ENCODE peak calls at places on chromosomes 16 and 17, in five cellular contexts. N is H1, P is HepG2, W is GM12878, Q is NT2/D1. G is an unnamed sample.

GRCh38 chr17:76935331-76935730 is 67.1 kb downstream of the MGAT5B start:
- DNase-seq in Q (no peak), W (no peak), P (no peak), N (no peak), G (no peak)

GRCh38 chr16:55116165-55116894 is 185.7 kb downstream of the IRX5 start:
- DNase-seq in Q (no peak), N (no peak), P (no peak), W (no peak), G (no peak)

GRCh38 chr17:14014647-14015046 is 54.7 kb upstream of the COX10 start:
- DNase-seq in P (no peak), W (no peak), N (no peak), Q (no peak), G (no peak)

GRCh38 chr17:410674-411401 is 58.2 kb upstream of the RPH3AL start:
- DNase-seq in Q (no peak), N (peak), P (no peak), W (no peak), G (no peak)

GRCh38 chr17:7857724-7858486 is at the start of gene CYB5D1:
- DNase-seq in P (peak), Q (no peak), N (peak), W (no peak), G (peak)

GRCh38 chr16:8855051-8855786 is 13.6 kb downstream of the CARHSP1 start:
- DNase-seq in W (no peak), P (no peak), Q (no peak), N (peak), G (no peak)

GRCh38 chr17:50556803-50557202 is 3.7 kb upstream of the CACNA1G start:
- DNase-seq in N (no peak), W (no peak), Q (no peak), P (no peak), G (no peak)

GRCh38 chr17:45641541-45641940 is 142.6 kb upstream of the CRHR1 start:
- DNase-seq in P (no peak), Q (no peak), W (no peak), N (no peak), G (no peak)

GRCh38 chr16:10871157-10871991 is 5.6 kb upstream of the CIITA start:
- DNase-seq in Q (no peak), N (no peak), P (peak), W (peak), G (no peak)

GRCh38 chr16:27430512-27430911 is 28.5 kb downstream of the IL21R start:
- DNase-seq in W (no peak), Q (no peak), P (no peak), N (peak), G (no peak)

GRCh38 chr17:15444805-15445204 is 22.6 kb downstream of the CDRT4 start:
- DNase-seq in N (no peak), Q (peak), W (no peak), P (no peak), G (peak)

GRCh38 chr17:61454932-61455753 is 2.9 kb downstream of the TBX4 start:
- DNase-seq in N (peak), W (no peak), P (peak), Q (no peak), G (no peak)

GRCh38 chr17:73194514-73195222 is 1.8 kb downstream of the COG1 start:
- DNase-seq in P (no peak), W (no peak), Q (no peak), N (no peak), G (no peak)

GRCh38 chr17:15967706-15968399 is 22.9 kb downstream of the ADORA2B start:
- DNase-seq in N (no peak), P (peak), W (no peak), Q (no peak), G (no peak)

GRCh38 chr16:49795513-49795912 is 60.4 kb downstream of the ZNF423 start:
- DNase-seq in P (no peak), N (no peak), Q (no peak), W (no peak), G (no peak)

GRCh38 chr17:46883871-46884270 is 32.5 kb downstream of the WNT9B start:
- DNase-seq in P (no peak), W (no peak), N (no peak), Q (no peak), G (no peak)

GRCh38 chr17:28193241-28193640 is 125.8 kb upstream of the TMEM97 start:
- DNase-seq in W (no peak), Q (no peak), P (no peak), N (no peak), G (no peak)

GRCh38 chr17:4304417-4305027 is 40.7 kb upstream of the ANKFY1 start:
- DNase-seq in W (no peak), P (peak), Q (no peak), N (no peak), G (peak)

GRCh38 chr17:64698725-64699124 is 36.6 kb upstream of the SMURF2 start:
- DNase-seq in W (no peak), N (no peak), Q (no peak), P (no peak), G (no peak)

GRCh38 chr16:86669937-86670772 is 91.8 kb downstream of the FOXL1 start:
- DNase-seq in P (no peak), N (no peak), W (no peak), Q (no peak), G (no peak)

GRCh38 chr16:85054948-85055502 is 27.4 kb downstream of the KIAA0513 start:
- DNase-seq in W (no peak), Q (no peak), N (no peak), P (no peak), G (no peak)

DNA sequence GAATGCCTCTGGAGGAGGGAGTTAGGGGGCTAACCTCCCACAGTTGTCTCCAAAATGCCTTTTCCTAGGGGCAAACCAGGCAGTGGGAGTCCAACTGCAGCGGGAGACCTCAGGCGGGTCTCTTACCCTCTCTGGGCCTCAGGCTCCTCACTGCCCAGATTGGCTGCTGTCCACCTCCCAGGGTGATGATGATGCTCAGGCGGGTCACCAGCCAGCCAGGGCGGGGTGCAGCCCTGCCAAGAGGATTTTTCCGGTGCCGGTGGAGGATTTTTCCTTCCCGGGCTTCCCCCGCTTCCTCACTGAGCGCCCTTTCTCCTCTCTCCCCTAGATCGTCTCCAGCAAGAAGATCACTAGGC is 22.7 kb downstream of the CPNE2 start:
- DNase-seq in Q (no peak), N (no peak), P (no peak), W (no peak), G (no peak)
- TF ChIP-seq SUZ12 in Q (no peak), N (no peak), P (no peak), W (no peak), G (no peak)

GRCh38 chr17:68868708-68869107 is 86.5 kb downstream of the ABCA8 start:
- DNase-seq in N (no peak), P (no peak), W (no peak), Q (no peak), G (no peak)
- TF ChIP-seq SUZ12 in N (no peak), P (no peak), W (no peak), Q (no peak), G (no peak)

GRCh38 chr17:17050346-17051345 is 8.4 kb downstream of the MPRIP start:
- DNase-seq in N (no peak), P (no peak), Q (no peak), W (no peak), G (no peak)
- TF ChIP-seq SUZ12 in N (no peak), P (no peak), Q (no peak), W (no peak), G (no peak)

GRCh38 chr16:1859650-1860049 is 12.3 kb downstream of the MEIOB start:
- DNase-seq in N (no peak), Q (no peak), W (no peak), P (no peak), G (no peak)
- TF ChIP-seq SUZ12 in N (no peak), Q (no peak), W (no peak), P (no peak), G (no peak)

DNA sequence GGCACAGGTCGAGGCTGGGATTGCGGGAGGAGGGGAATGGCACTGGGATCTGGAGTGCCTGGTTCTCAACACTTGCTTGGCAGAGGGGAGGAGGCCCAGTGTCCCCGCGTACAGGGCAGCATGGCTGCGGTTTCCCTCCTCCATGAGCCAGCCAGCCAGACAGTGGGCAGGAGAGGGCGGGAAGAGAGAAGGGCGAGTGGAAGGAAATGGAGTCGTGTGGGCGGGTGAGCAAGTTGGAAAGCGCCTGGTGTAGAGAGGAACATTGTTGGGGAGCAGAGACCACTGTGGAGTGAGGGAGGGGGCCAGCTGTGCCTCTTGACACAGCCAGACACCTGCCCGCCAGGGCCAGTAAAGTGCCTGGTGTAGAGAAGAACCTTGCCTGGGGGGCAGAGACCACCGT is 130.5 kb downstream of the OR1D5 start:
- DNase-seq in P (no peak), Q (no peak), W (no peak), N (no peak), G (no peak)
- TF ChIP-seq SUZ12 in P (no peak), Q (no peak), W (no peak), N (no peak), G (no peak)

DNA sequence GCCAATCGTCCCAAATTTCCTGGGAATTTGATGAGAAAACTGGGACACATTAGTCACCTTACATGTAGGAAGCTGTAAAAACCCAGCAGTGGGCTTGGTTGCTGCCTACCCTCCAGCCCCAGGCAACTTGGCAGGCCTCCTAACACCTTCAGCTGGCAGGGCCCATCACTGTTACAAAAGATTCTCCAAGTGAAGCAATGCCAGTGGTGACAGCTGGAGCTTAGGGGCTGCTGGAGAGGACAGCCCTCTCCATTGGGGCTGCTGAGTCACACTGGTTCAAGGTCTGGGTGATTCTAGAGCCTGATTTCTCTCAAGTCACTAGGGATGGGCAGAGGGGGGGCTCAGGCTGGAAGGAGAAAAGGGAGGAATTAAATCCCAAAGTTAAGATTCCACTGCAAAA is 180.6 kb downstream of the COPRS start:
- DNase-seq in Q (no peak), N (no peak), W (no peak), P (no peak), G (no peak)
- TF ChIP-seq SUZ12 in Q (no peak), N (no peak), W (no peak), P (no peak), G (no peak)

GRCh38 chr16:67649494-67649931 is 4.6 kb downstream of the CARMIL2 start:
- DNase-seq in Q (no peak), N (peak), P (no peak), W (no peak), G (no peak)

GRCh38 chr16:67650023-67650422 is 5.1 kb downstream of the CARMIL2 start:
- DNase-seq in P (no peak), Q (no peak), W (no peak), N (no peak), G (no peak)

GRCh38 chr16:67651847-67652246 is 6.9 kb downstream of the CARMIL2 start:
- DNase-seq in Q (no peak), N (no peak), W (no peak), P (no peak), G (no peak)

GRCh38 chr16:67652578-67653130 is 7.4 kb downstream of the ACD start:
- DNase-seq in W (no peak), P (no peak), Q (no peak), N (peak), G (peak)

DNA sequence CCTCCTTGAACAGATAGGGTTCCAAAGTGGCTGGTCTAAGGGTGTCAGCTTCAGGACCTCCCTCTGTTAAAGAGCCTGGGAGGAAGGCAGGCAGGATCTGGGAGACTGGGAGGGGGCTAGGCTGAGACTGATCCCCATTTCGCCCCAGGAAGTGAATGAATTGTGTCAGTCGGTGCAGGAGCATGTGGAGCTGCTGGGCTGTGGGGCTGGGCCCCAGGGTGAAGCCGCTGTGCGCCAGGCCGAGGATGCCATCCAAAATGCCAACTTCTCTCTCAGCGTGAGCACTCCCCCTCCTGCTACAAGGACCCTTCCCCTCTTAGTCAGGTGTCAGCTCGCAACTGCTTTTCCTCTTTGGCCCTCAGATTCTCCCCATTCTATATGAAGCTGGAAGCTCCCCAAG is 6.1 kb downstream of the CARMIL2 start:
- DNase-seq in W (no peak), N (no peak), Q (no peak), P (no peak), G (no peak)
- TF ChIP-seq SUZ12 in W (no peak), N (no peak), Q (no peak), P (no peak), G (no peak)

GRCh38 chr16:7004266-7004665 is 328.4 kb upstream of the RBFOX1 start:
- DNase-seq in Q (no peak), W (no peak), P (no peak), N (no peak), G (no peak)
- TF ChIP-seq SUZ12 in Q (no peak), W (no peak), P (no peak), N (no peak), G (no peak)

GRCh38 chr17:9016941-9017552 is 4.3 kb upstream of the NTN1 start:
- DNase-seq in P (no peak), W (no peak), Q (no peak), N (no peak), G (no peak)
- TF ChIP-seq SUZ12 in P (no peak), W (no peak), Q (no peak), N (no peak), G (no peak)

GRCh38 chr16:1145383-1146100 is 7.4 kb upstream of the CACNA1H start:
- DNase-seq in Q (no peak), P (no peak), N (no peak), W (no peak), G (no peak)
- TF ChIP-seq SUZ12 in Q (no peak), P (no peak), N (no peak), W (no peak), G (no peak)

G was measured in HEK293T.